ENCODE peak calls at places on chromosomes 4 and X, in six cellular contexts. One of them, this sample, is unnamed. For H3K9me3, the result is how much of the 10 kb centered on the place peaks cover.

GRCh38 chr4:52298444-52298843 is 247.3 kb downstream of the SPATA18 start:
- DNase-seq in aorta: no peak
- DNase-seq in SJSA1: no peak
- DNase-seq in right atrium auricular region: no peak
- DNase-seq in naive thymus-derived CD4-positive, alpha-beta T cell: no peak
- DNase-seq in spleen: no peak
- DNase-seq in this sample: no peak

GRCh38 chr4:15755321-15755750 is 22.8 kb upstream of the CD38 start:
- DNase-seq in spleen: no peak
- DNase-seq in right atrium auricular region: no peak
- DNase-seq in naive thymus-derived CD4-positive, alpha-beta T cell: no peak
- DNase-seq in aorta: no peak
- DNase-seq in SJSA1: peak
- DNase-seq in this sample: no peak

GRCh38 chrX:30302957-30303356 is 6.2 kb downstream of the NR0B1 start:
- DNase-seq in right atrium auricular region: no peak
- DNase-seq in spleen: no peak
- DNase-seq in SJSA1: no peak
- DNase-seq in aorta: peak
- DNase-seq in naive thymus-derived CD4-positive, alpha-beta T cell: no peak
- DNase-seq in this sample: no peak

GRCh38 chrX:79133897-79134296 is 10.6 kb upstream of the GPR174 start:
- DNase-seq in naive thymus-derived CD4-positive, alpha-beta T cell: peak
- DNase-seq in spleen: no peak
- DNase-seq in aorta: no peak
- DNase-seq in right atrium auricular region: no peak
- DNase-seq in SJSA1: no peak
- DNase-seq in this sample: no peak

GRCh38 chr4:184420402-184420801 is 53.9 kb downstream of the IRF2 start:
- DNase-seq in aorta: no peak
- DNase-seq in right atrium auricular region: no peak
- DNase-seq in SJSA1: no peak
- DNase-seq in naive thymus-derived CD4-positive, alpha-beta T cell: no peak
- DNase-seq in spleen: no peak
- DNase-seq in this sample: no peak

GRCh38 chr4:124947622-124948265 is 235.2 kb upstream of the ANKRD50 start:
- DNase-seq in spleen: no peak
- DNase-seq in naive thymus-derived CD4-positive, alpha-beta T cell: no peak
- DNase-seq in SJSA1: no peak
- DNase-seq in aorta: no peak
- DNase-seq in right atrium auricular region: no peak
- DNase-seq in this sample: no peak

GRCh38 chrX:121496966-121497365 is 449.6 kb downstream of the GLUD2 start:
- DNase-seq in naive thymus-derived CD4-positive, alpha-beta T cell: no peak
- DNase-seq in aorta: no peak
- DNase-seq in SJSA1: no peak
- DNase-seq in spleen: no peak
- DNase-seq in right atrium auricular region: no peak
- DNase-seq in this sample: no peak

GRCh38 chr4:73729534-73730165 is 10.7 kb upstream of the CXCL8 start:
- DNase-seq in right atrium auricular region: peak
- DNase-seq in aorta: peak
- DNase-seq in spleen: no peak
- DNase-seq in SJSA1: peak
- DNase-seq in naive thymus-derived CD4-positive, alpha-beta T cell: no peak
- DNase-seq in this sample: no peak

GRCh38 chr4:125322363-125322730 is 7.6 kb downstream of the FAT4 start:
- DNase-seq in SJSA1: peak
- DNase-seq in aorta: no peak
- DNase-seq in naive thymus-derived CD4-positive, alpha-beta T cell: no peak
- DNase-seq in right atrium auricular region: no peak
- DNase-seq in spleen: no peak
- DNase-seq in this sample: no peak

GRCh38 chr4:76981649-76982048 is 32.1 kb downstream of the SEPTIN11 start:
- DNase-seq in naive thymus-derived CD4-positive, alpha-beta T cell: no peak
- DNase-seq in SJSA1: no peak
- DNase-seq in right atrium auricular region: no peak
- DNase-seq in spleen: no peak
- DNase-seq in aorta: no peak
- DNase-seq in this sample: no peak

GRCh38 chrX:130108647-130109428 is 1.5 kb downstream of the ELF4 start:
- DNase-seq in aorta: no peak
- DNase-seq in spleen: peak
- DNase-seq in right atrium auricular region: no peak
- DNase-seq in naive thymus-derived CD4-positive, alpha-beta T cell: peak
- DNase-seq in SJSA1: peak
- DNase-seq in this sample: no peak

GRCh38 chr4:159012381-159012780 is 90.5 kb upstream of the RAPGEF2 start:
- DNase-seq in naive thymus-derived CD4-positive, alpha-beta T cell: no peak
- DNase-seq in spleen: no peak
- DNase-seq in right atrium auricular region: no peak
- DNase-seq in SJSA1: no peak
- DNase-seq in aorta: no peak
- DNase-seq in this sample: no peak

GRCh38 chr4:153245775-153246174 is 41.5 kb downstream of the TRIM2 start:
- DNase-seq in right atrium auricular region: no peak
- DNase-seq in aorta: no peak
- DNase-seq in naive thymus-derived CD4-positive, alpha-beta T cell: no peak
- DNase-seq in spleen: no peak
- DNase-seq in SJSA1: no peak
- DNase-seq in this sample: no peak

GRCh38 chr4:37835806-37836205 is 9.3 kb downstream of the PGM2 start:
- DNase-seq in right atrium auricular region: no peak
- DNase-seq in SJSA1: no peak
- DNase-seq in spleen: no peak
- DNase-seq in aorta: no peak
- DNase-seq in naive thymus-derived CD4-positive, alpha-beta T cell: no peak
- DNase-seq in this sample: no peak

GRCh38 chrX:110853610-110854009 is 58.0 kb upstream of the CHRDL1 start:
- DNase-seq in aorta: no peak
- DNase-seq in spleen: no peak
- DNase-seq in SJSA1: no peak
- DNase-seq in right atrium auricular region: no peak
- DNase-seq in naive thymus-derived CD4-positive, alpha-beta T cell: no peak
- DNase-seq in this sample: no peak

GRCh38 chr4:153344131-153345010 is at the start of gene MND1:
- DNase-seq in right atrium auricular region: peak
- DNase-seq in spleen: peak
- DNase-seq in naive thymus-derived CD4-positive, alpha-beta T cell: peak
- DNase-seq in SJSA1: peak
- DNase-seq in aorta: peak
- DNase-seq in this sample: peak

GRCh38 chrX:129984196-129984962 is 1.9 kb downstream of the BCORL1 start:
- DNase-seq in SJSA1: no peak
- DNase-seq in naive thymus-derived CD4-positive, alpha-beta T cell: peak
- DNase-seq in right atrium auricular region: no peak
- DNase-seq in spleen: peak
- DNase-seq in aorta: peak
- DNase-seq in this sample: peak

GRCh38 chr4:28254003-28254402 is 1393.4 kb downstream of the STIM2 start:
- DNase-seq in right atrium auricular region: no peak
- DNase-seq in naive thymus-derived CD4-positive, alpha-beta T cell: no peak
- DNase-seq in aorta: no peak
- DNase-seq in spleen: no peak
- DNase-seq in SJSA1: no peak
- DNase-seq in this sample: no peak

GRCh38 chr4:73902038-73902637 is 32.9 kb downstream of the CXCL1 start:
- DNase-seq in aorta: no peak
- DNase-seq in spleen: no peak
- DNase-seq in SJSA1: no peak
- DNase-seq in right atrium auricular region: no peak
- DNase-seq in naive thymus-derived CD4-positive, alpha-beta T cell: no peak
- DNase-seq in this sample: no peak

GRCh38 chrX:44974462-44974861 is 101.5 kb downstream of the KDM6A start:
- DNase-seq in spleen: no peak
- DNase-seq in SJSA1: no peak
- DNase-seq in aorta: no peak
- DNase-seq in right atrium auricular region: no peak
- DNase-seq in naive thymus-derived CD4-positive, alpha-beta T cell: no peak
- DNase-seq in this sample: no peak

GRCh38 chr4:52244773-52245360 is 193.8 kb downstream of the SPATA18 start:
- DNase-seq in spleen: no peak
- DNase-seq in SJSA1: no peak
- DNase-seq in aorta: no peak
- DNase-seq in naive thymus-derived CD4-positive, alpha-beta T cell: no peak
- DNase-seq in right atrium auricular region: no peak
- DNase-seq in this sample: no peak

GRCh38 chr4:6180841-6181631 is 19.3 kb downstream of the JAKMIP1 start:
- DNase-seq in naive thymus-derived CD4-positive, alpha-beta T cell: no peak
- DNase-seq in aorta: no peak
- DNase-seq in SJSA1: no peak
- DNase-seq in right atrium auricular region: no peak
- DNase-seq in spleen: no peak
- DNase-seq in this sample: peak

GRCh38 chrX:43718546-43718945 is 62.4 kb downstream of the MAOA start:
- DNase-seq in SJSA1: no peak
- DNase-seq in spleen: no peak
- DNase-seq in naive thymus-derived CD4-positive, alpha-beta T cell: no peak
- DNase-seq in right atrium auricular region: no peak
- DNase-seq in aorta: no peak
- DNase-seq in this sample: no peak

GRCh38 chrX:43720961-43721360 is 64.9 kb downstream of the MAOA start:
- DNase-seq in spleen: no peak
- DNase-seq in right atrium auricular region: no peak
- DNase-seq in naive thymus-derived CD4-positive, alpha-beta T cell: no peak
- DNase-seq in SJSA1: no peak
- DNase-seq in aorta: no peak
- DNase-seq in this sample: no peak

GRCh38 chrX:43718081-43718480 is 62.0 kb downstream of the MAOA start:
- DNase-seq in aorta: no peak
- DNase-seq in SJSA1: no peak
- DNase-seq in right atrium auricular region: no peak
- DNase-seq in naive thymus-derived CD4-positive, alpha-beta T cell: no peak
- DNase-seq in spleen: no peak
- DNase-seq in this sample: no peak

GRCh38 chrX:43718956-43719355 is 62.9 kb downstream of the MAOA start:
- DNase-seq in naive thymus-derived CD4-positive, alpha-beta T cell: no peak
- DNase-seq in spleen: no peak
- DNase-seq in SJSA1: no peak
- DNase-seq in right atrium auricular region: no peak
- DNase-seq in aorta: no peak
- DNase-seq in this sample: no peak

DNA sequence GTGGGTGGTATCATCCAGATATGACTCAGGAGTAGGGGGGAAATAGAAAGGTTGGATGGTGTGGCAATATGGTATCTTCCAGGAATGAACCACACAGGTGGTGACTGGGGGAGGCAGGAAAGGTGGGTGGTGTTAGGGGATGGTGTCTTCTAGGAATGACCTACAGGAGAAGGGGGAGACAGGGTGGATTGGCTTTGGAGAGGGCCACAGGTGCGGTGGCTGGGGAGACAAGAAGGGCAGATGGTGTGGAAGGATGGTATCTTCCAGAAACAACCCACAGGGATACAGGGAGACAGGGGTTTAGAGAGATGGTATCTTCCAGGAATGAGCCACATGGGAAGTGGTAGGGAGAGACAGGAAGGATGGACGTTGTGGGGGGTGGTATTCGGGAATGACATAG is 64.0 kb downstream of the MAOA start:
- DNase-seq in SJSA1: no peak
- DNase-seq in right atrium auricular region: no peak
- DNase-seq in naive thymus-derived CD4-positive, alpha-beta T cell: no peak
- DNase-seq in aorta: no peak
- DNase-seq in spleen: no peak
- DNase-seq in this sample: no peak
- H3K9me3 ChIP-seq in SJSA1: under half
- H3K9me3 ChIP-seq in right atrium auricular region: under half
- H3K9me3 ChIP-seq in naive thymus-derived CD4-positive, alpha-beta T cell: under half
- H3K9me3 ChIP-seq in aorta: under half
- H3K9me3 ChIP-seq in spleen: under half
- H3K9me3 ChIP-seq in this sample: under half

DNA sequence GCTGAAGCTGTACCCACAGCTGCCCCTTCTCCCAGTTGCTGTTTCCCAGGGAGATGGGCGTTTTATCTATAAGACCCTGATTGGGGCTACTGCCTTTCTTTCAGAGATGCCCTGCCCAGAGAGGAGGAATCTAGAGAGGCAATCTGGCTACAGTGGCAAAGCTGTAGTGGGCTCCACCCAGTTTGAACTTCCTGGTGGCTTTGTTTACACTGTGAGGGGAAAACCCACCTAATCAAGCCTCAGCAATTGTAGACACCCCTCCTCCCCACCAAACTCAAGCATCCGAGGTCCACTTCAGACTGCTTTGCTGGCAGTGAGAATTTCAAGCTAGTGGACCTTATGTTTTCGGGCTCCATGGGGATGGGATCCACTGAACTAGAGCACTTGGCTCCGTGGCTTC is 240.4 kb upstream of the AFF2 start:
- DNase-seq in aorta: no peak
- DNase-seq in right atrium auricular region: no peak
- DNase-seq in naive thymus-derived CD4-positive, alpha-beta T cell: no peak
- DNase-seq in spleen: no peak
- DNase-seq in SJSA1: no peak
- DNase-seq in this sample: no peak
- H3K9me3 ChIP-seq in aorta: under half
- H3K9me3 ChIP-seq in right atrium auricular region: under half
- H3K9me3 ChIP-seq in naive thymus-derived CD4-positive, alpha-beta T cell: under half
- H3K9me3 ChIP-seq in spleen: under half
- H3K9me3 ChIP-seq in SJSA1: under half
- H3K9me3 ChIP-seq in this sample: under half

DNA sequence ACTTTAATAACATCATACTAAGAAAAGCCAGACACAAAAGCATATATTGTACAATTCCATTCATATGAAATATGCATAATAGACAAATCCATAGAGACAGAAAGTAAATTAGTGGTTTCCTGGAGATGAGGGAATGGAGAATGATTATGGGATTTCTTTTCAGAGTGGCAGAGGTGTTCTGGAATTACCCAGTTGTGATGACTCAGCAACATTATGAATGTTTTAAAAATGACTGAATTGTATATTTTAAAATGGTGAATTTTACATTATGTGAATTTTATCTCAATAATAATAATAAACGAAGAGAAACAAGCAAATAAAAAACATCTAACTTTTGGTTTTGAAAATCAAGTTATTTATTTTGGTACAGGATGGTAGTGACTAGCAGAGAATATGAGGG is 11.2 kb downstream of the ZXDA start:
- DNase-seq in naive thymus-derived CD4-positive, alpha-beta T cell: no peak
- DNase-seq in SJSA1: no peak
- DNase-seq in aorta: no peak
- DNase-seq in right atrium auricular region: no peak
- DNase-seq in spleen: no peak
- DNase-seq in this sample: no peak
- H3K9me3 ChIP-seq in naive thymus-derived CD4-positive, alpha-beta T cell: under half
- H3K9me3 ChIP-seq in SJSA1: under half
- H3K9me3 ChIP-seq in aorta: under half
- H3K9me3 ChIP-seq in right atrium auricular region: under half
- H3K9me3 ChIP-seq in spleen: under half
- H3K9me3 ChIP-seq in this sample: under half

DNA sequence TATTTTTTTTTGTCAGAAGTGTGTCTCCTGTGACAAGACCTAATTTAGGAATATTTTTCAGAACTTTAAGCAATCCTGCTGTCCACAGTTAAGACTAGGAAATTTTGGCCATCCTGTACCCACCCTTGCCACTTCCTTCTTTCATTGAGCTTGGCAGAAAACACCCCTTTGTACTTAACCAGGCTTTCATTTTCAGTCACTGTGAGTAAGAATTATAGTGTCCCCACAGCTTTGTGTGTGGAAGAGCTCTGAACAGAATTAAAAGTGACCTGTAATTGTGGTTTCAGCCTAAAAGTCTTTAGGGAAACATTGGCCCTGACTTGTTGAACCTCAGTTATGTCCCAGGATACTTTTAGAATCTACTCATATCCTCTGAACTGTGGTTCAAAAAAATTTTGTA is 153.7 kb upstream of the BMP3 start:
- DNase-seq in right atrium auricular region: no peak
- DNase-seq in naive thymus-derived CD4-positive, alpha-beta T cell: no peak
- DNase-seq in aorta: no peak
- DNase-seq in SJSA1: no peak
- DNase-seq in spleen: no peak
- DNase-seq in this sample: no peak
- H3K9me3 ChIP-seq in right atrium auricular region: under half
- H3K9me3 ChIP-seq in naive thymus-derived CD4-positive, alpha-beta T cell: under half
- H3K9me3 ChIP-seq in aorta: under half
- H3K9me3 ChIP-seq in SJSA1: under half
- H3K9me3 ChIP-seq in spleen: under half
- H3K9me3 ChIP-seq in this sample: under half